ENCODE peak calls at places on chromosomes 3 and 15, in four cellular contexts. One of them, this sample, is unnamed.

GRCh38 chr3:55243686-55244085 is 243.4 kb downstream of the WNT5A start:
- DNase-seq in mucosa of descending colon: no peak
- DNase-seq in ovary: no peak
- DNase-seq in effector memory CD4-positive, alpha-beta T cell: no peak
- DNase-seq in this sample: no peak

GRCh38 chr15:67039349-67040075 is 25.9 kb upstream of the SMAD3 start:
- DNase-seq in mucosa of descending colon: no peak
- DNase-seq in ovary: no peak
- DNase-seq in effector memory CD4-positive, alpha-beta T cell: no peak
- DNase-seq in this sample: peak; percentile 11

GRCh38 chr3:135271562-135272290 is 476.7 kb downstream of the EPHB1 start:
- DNase-seq in mucosa of descending colon: no peak
- DNase-seq in effector memory CD4-positive, alpha-beta T cell: no peak
- DNase-seq in ovary: no peak
- DNase-seq in this sample: no peak

GRCh38 chr15:68812069-68812468 is 8.6 kb downstream of the ANP32A start:
- DNase-seq in effector memory CD4-positive, alpha-beta T cell: no peak
- DNase-seq in mucosa of descending colon: no peak
- DNase-seq in ovary: no peak
- DNase-seq in this sample: no peak

GRCh38 chr15:31255732-31256384 is 70.8 kb upstream of the KLF13 start:
- DNase-seq in effector memory CD4-positive, alpha-beta T cell: no peak
- DNase-seq in mucosa of descending colon: peak; percentile 74
- DNase-seq in ovary: no peak
- DNase-seq in this sample: no peak

GRCh38 chr3:188234172-188234571 is 80.2 kb downstream of the LPP start:
- DNase-seq in mucosa of descending colon: no peak
- DNase-seq in effector memory CD4-positive, alpha-beta T cell: no peak
- DNase-seq in ovary: no peak
- DNase-seq in this sample: no peak

GRCh38 chr3:195823286-195823685 is 11.6 kb upstream of the MUC4 start:
- DNase-seq in mucosa of descending colon: no peak
- DNase-seq in ovary: no peak
- DNase-seq in effector memory CD4-positive, alpha-beta T cell: no peak
- DNase-seq in this sample: no peak

GRCh38 chr3:55647675-55648074 is 160.6 kb upstream of the WNT5A start:
- DNase-seq in ovary: no peak
- DNase-seq in mucosa of descending colon: no peak
- DNase-seq in effector memory CD4-positive, alpha-beta T cell: no peak
- DNase-seq in this sample: no peak

GRCh38 chr15:62840518-62841268 is 201.9 kb upstream of the TPM1 start:
- DNase-seq in mucosa of descending colon: no peak
- DNase-seq in ovary: no peak
- DNase-seq in effector memory CD4-positive, alpha-beta T cell: no peak
- DNase-seq in this sample: no peak

GRCh38 chr15:48644498-48644826 is 1.0 kb downstream of the FBN1 start:
- DNase-seq in effector memory CD4-positive, alpha-beta T cell: no peak
- DNase-seq in ovary: no peak
- DNase-seq in mucosa of descending colon: no peak
- DNase-seq in this sample: no peak

GRCh38 chr3:159860727-159861126 is 127.9 kb upstream of the IL12A start:
- DNase-seq in effector memory CD4-positive, alpha-beta T cell: no peak
- DNase-seq in mucosa of descending colon: no peak
- DNase-seq in ovary: no peak
- DNase-seq in this sample: no peak

GRCh38 chr3:38738630-38739395 is 77.2 kb downstream of the SCN10A start:
- DNase-seq in ovary: no peak
- DNase-seq in effector memory CD4-positive, alpha-beta T cell: no peak
- DNase-seq in mucosa of descending colon: no peak
- DNase-seq in this sample: peak; percentile 36

GRCh38 chr15:101206173-101206572 is 45.7 kb downstream of the CHSY1 start:
- DNase-seq in effector memory CD4-positive, alpha-beta T cell: peak; percentile 62
- DNase-seq in mucosa of descending colon: no peak
- DNase-seq in ovary: no peak
- DNase-seq in this sample: peak; percentile 48

GRCh38 chr15:82178061-82178460 is 84.5 kb downstream of the EFL1 start:
- DNase-seq in effector memory CD4-positive, alpha-beta T cell: no peak
- DNase-seq in mucosa of descending colon: no peak
- DNase-seq in ovary: no peak
- DNase-seq in this sample: no peak

GRCh38 chr3:123258811-123259420 is 57.2 kb downstream of the SEC22A start:
- DNase-seq in mucosa of descending colon: no peak
- DNase-seq in ovary: no peak
- DNase-seq in effector memory CD4-positive, alpha-beta T cell: no peak
- DNase-seq in this sample: no peak

GRCh38 chr3:100591411-100591810 is 18.0 kb upstream of the ADGRG7 start:
- DNase-seq in ovary: no peak
- DNase-seq in mucosa of descending colon: no peak
- DNase-seq in effector memory CD4-positive, alpha-beta T cell: no peak
- DNase-seq in this sample: no peak

GRCh38 chr3:46542801-46543201 is 23.3 kb downstream of the LRRC2 start:
- DNase-seq in effector memory CD4-positive, alpha-beta T cell: no peak
- DNase-seq in mucosa of descending colon: no peak
- DNase-seq in ovary: no peak
- DNase-seq in this sample: peak; percentile 49

GRCh38 chr15:39657714-39658113 is 76.8 kb downstream of the THBS1 start:
- DNase-seq in mucosa of descending colon: no peak
- DNase-seq in effector memory CD4-positive, alpha-beta T cell: no peak
- DNase-seq in ovary: no peak
- DNase-seq in this sample: no peak

GRCh38 chr3:23113455-23114171 is 89.5 kb upstream of the UBE2E2 start:
- DNase-seq in ovary: no peak
- DNase-seq in mucosa of descending colon: no peak
- DNase-seq in effector memory CD4-positive, alpha-beta T cell: no peak
- DNase-seq in this sample: no peak

GRCh38 chr15:83475551-83475950 is 28.4 kb downstream of the SH3GL3 start:
- DNase-seq in mucosa of descending colon: no peak
- DNase-seq in ovary: no peak
- DNase-seq in effector memory CD4-positive, alpha-beta T cell: no peak
- DNase-seq in this sample: no peak

GRCh38 chr15:101434032-101434920 is 55.2 kb downstream of the PCSK6 start:
- DNase-seq in effector memory CD4-positive, alpha-beta T cell: no peak
- DNase-seq in ovary: no peak
- DNase-seq in mucosa of descending colon: no peak
- DNase-seq in this sample: no peak

GRCh38 chr15:74402873-74403589 is 30.7 kb downstream of the SEMA7A start:
- DNase-seq in ovary: no peak
- DNase-seq in effector memory CD4-positive, alpha-beta T cell: no peak
- DNase-seq in mucosa of descending colon: peak; percentile 84
- DNase-seq in this sample: peak; percentile 92

GRCh38 chr15:73540161-73540560 is 93.0 kb downstream of the NPTN start:
- DNase-seq in mucosa of descending colon: no peak
- DNase-seq in ovary: no peak
- DNase-seq in effector memory CD4-positive, alpha-beta T cell: no peak
- DNase-seq in this sample: no peak

GRCh38 chr15:70806992-70807712 is 43.8 kb upstream of the UACA start:
- DNase-seq in ovary: peak; percentile 64
- DNase-seq in mucosa of descending colon: peak; percentile 58
- DNase-seq in effector memory CD4-positive, alpha-beta T cell: no peak
- DNase-seq in this sample: no peak

GRCh38 chr15:85495096-85495495 is 114.7 kb downstream of the AKAP13 start:
- DNase-seq in ovary: no peak
- DNase-seq in effector memory CD4-positive, alpha-beta T cell: no peak
- DNase-seq in mucosa of descending colon: no peak
- DNase-seq in this sample: no peak

GRCh38 chr15:36882487-36883108 is 217.8 kb downstream of the MEIS2 start:
- DNase-seq in ovary: no peak
- DNase-seq in effector memory CD4-positive, alpha-beta T cell: no peak
- DNase-seq in mucosa of descending colon: no peak
- DNase-seq in this sample: no peak

GRCh38 chr3:186151077-186151971 is 42.4 kb upstream of the ETV5 start:
- DNase-seq in ovary: no peak
- DNase-seq in mucosa of descending colon: no peak
- DNase-seq in effector memory CD4-positive, alpha-beta T cell: no peak
- DNase-seq in this sample: peak; percentile 16

GRCh38 chr3:14148041-14148985 is 23.5 kb downstream of the TMEM43 start:
- DNase-seq in mucosa of descending colon: no peak
- DNase-seq in ovary: no peak
- DNase-seq in effector memory CD4-positive, alpha-beta T cell: no peak
- DNase-seq in this sample: no peak

GRCh38 chr15:78168591-78168990 is 19.4 kb downstream of the IDH3A start:
- DNase-seq in effector memory CD4-positive, alpha-beta T cell: no peak
- DNase-seq in mucosa of descending colon: no peak
- DNase-seq in ovary: no peak
- DNase-seq in this sample: no peak

GRCh38 chr3:44114142-44114541 is 127.5 kb upstream of the TOPAZ1 start:
- DNase-seq in mucosa of descending colon: no peak
- DNase-seq in effector memory CD4-positive, alpha-beta T cell: no peak
- DNase-seq in ovary: no peak
- DNase-seq in this sample: no peak

GRCh38 chr3:73542127-73542526 is 82.6 kb downstream of the PDZRN3 start:
- DNase-seq in mucosa of descending colon: no peak
- DNase-seq in ovary: no peak
- DNase-seq in effector memory CD4-positive, alpha-beta T cell: no peak
- DNase-seq in this sample: no peak

GRCh38 chr15:64667736-64668161 is 107.6 kb downstream of the RBPMS2 start:
- DNase-seq in ovary: no peak
- DNase-seq in effector memory CD4-positive, alpha-beta T cell: no peak
- DNase-seq in mucosa of descending colon: no peak
- DNase-seq in this sample: no peak

GRCh38 chr15:74680461-74680860 is 15.4 kb downstream of the EDC3 start:
- DNase-seq in ovary: no peak
- DNase-seq in mucosa of descending colon: no peak
- DNase-seq in effector memory CD4-positive, alpha-beta T cell: no peak
- DNase-seq in this sample: no peak

GRCh38 chr3:139364549-139364948 is 20.7 kb downstream of the MRPS22 start:
- DNase-seq in effector memory CD4-positive, alpha-beta T cell: no peak
- DNase-seq in ovary: no peak
- DNase-seq in mucosa of descending colon: no peak
- DNase-seq in this sample: no peak

GRCh38 chr3:173789530-173789929 is 392.0 kb downstream of the NLGN1 start:
- DNase-seq in mucosa of descending colon: no peak
- DNase-seq in ovary: no peak
- DNase-seq in effector memory CD4-positive, alpha-beta T cell: no peak
- DNase-seq in this sample: no peak

GRCh38 chr15:45157974-45158373 is 28.2 kb downstream of the DUOX1 start:
- DNase-seq in mucosa of descending colon: no peak
- DNase-seq in effector memory CD4-positive, alpha-beta T cell: no peak
- DNase-seq in ovary: no peak
- DNase-seq in this sample: no peak

GRCh38 chr3:195151866-195152526 is 119.0 kb downstream of the XXYLT1 start:
- DNase-seq in effector memory CD4-positive, alpha-beta T cell: no peak
- DNase-seq in ovary: no peak
- DNase-seq in mucosa of descending colon: no peak
- DNase-seq in this sample: no peak

GRCh38 chr3:153614563-153614962 is 452.5 kb downstream of the RAP2B start:
- DNase-seq in ovary: no peak
- DNase-seq in effector memory CD4-positive, alpha-beta T cell: no peak
- DNase-seq in mucosa of descending colon: no peak
- DNase-seq in this sample: no peak

GRCh38 chr3:12979947-12980487 is 93.2 kb downstream of the IQSEC1 start:
- DNase-seq in ovary: no peak
- DNase-seq in mucosa of descending colon: no peak
- DNase-seq in effector memory CD4-positive, alpha-beta T cell: no peak
- DNase-seq in this sample: no peak
- H3K36me3 ChIP-seq in ovary: no peaks in the 10 kb centered on the region
- H3K36me3 ChIP-seq in mucosa of descending colon: no peaks in the 10 kb centered on the region
- H3K36me3 ChIP-seq in effector memory CD4-positive, alpha-beta T cell: peaks cover 14% of the 10 kb centered on the region
- H3K36me3 ChIP-seq in this sample: no peaks in the 10 kb centered on the region

GRCh38 chr3:171671709-171672108 is 138.6 kb downstream of the PLD1 start:
- DNase-seq in effector memory CD4-positive, alpha-beta T cell: no peak
- DNase-seq in mucosa of descending colon: no peak
- DNase-seq in ovary: no peak
- DNase-seq in this sample: no peak

GRCh38 chr3:171673951-171674350 is 136.3 kb downstream of the PLD1 start:
- DNase-seq in ovary: no peak
- DNase-seq in effector memory CD4-positive, alpha-beta T cell: no peak
- DNase-seq in mucosa of descending colon: no peak
- DNase-seq in this sample: no peak

GRCh38 chr3:171676600-171677175 is 133.6 kb downstream of the PLD1 start:
- DNase-seq in ovary: no peak
- DNase-seq in mucosa of descending colon: peak; percentile 89
- DNase-seq in effector memory CD4-positive, alpha-beta T cell: no peak
- DNase-seq in this sample: no peak

GRCh38 chr3:171672538-171672937 is 137.7 kb downstream of the PLD1 start:
- DNase-seq in mucosa of descending colon: no peak
- DNase-seq in effector memory CD4-positive, alpha-beta T cell: no peak
- DNase-seq in ovary: no peak
- DNase-seq in this sample: no peak

DNA sequence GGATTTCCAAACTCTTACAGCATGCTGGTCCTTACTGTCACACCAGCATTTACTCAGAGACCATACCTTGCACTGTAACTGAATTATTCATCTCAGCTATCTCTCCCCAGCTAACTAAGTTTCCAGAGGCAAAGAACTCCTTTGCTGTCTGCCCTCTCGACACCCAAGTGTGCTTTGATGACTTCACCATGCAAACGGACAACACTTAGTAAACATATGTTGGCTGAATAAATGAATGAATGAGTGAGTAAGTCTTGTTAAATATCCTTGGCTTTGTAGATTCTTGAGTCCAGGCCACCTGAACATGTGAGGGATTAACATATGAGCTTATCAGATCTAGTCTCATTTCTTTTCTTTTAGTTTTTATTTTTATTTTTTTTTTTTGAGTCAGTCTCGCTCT is 138.2 kb downstream of the PLD1 start:
- DNase-seq in effector memory CD4-positive, alpha-beta T cell: no peak
- DNase-seq in ovary: no peak
- DNase-seq in mucosa of descending colon: no peak
- DNase-seq in this sample: no peak
- H3K36me3 ChIP-seq in effector memory CD4-positive, alpha-beta T cell: no peaks in the 10 kb centered on the region
- H3K36me3 ChIP-seq in ovary: no peaks in the 10 kb centered on the region
- H3K36me3 ChIP-seq in mucosa of descending colon: no peaks in the 10 kb centered on the region
- H3K36me3 ChIP-seq in this sample: no peaks in the 10 kb centered on the region

GRCh38 chr3:21540265-21540664 is 210.7 kb downstream of the ZNF385D start:
- DNase-seq in effector memory CD4-positive, alpha-beta T cell: no peak
- DNase-seq in mucosa of descending colon: no peak
- DNase-seq in ovary: no peak
- DNase-seq in this sample: no peak
- H3K36me3 ChIP-seq in effector memory CD4-positive, alpha-beta T cell: no peaks in the 10 kb centered on the region
- H3K36me3 ChIP-seq in mucosa of descending colon: no peaks in the 10 kb centered on the region
- H3K36me3 ChIP-seq in ovary: no peaks in the 10 kb centered on the region
- H3K36me3 ChIP-seq in this sample: no peaks in the 10 kb centered on the region

GRCh38 chr15:88653200-88654064 is 14.6 kb downstream of the ISG20 start:
- DNase-seq in mucosa of descending colon: no peak
- DNase-seq in effector memory CD4-positive, alpha-beta T cell: no peak
- DNase-seq in ovary: no peak
- DNase-seq in this sample: no peak
- H3K36me3 ChIP-seq in mucosa of descending colon: no peaks in the 10 kb centered on the region
- H3K36me3 ChIP-seq in effector memory CD4-positive, alpha-beta T cell: peaks cover 22% of the 10 kb centered on the region
- H3K36me3 ChIP-seq in ovary: no peaks in the 10 kb centered on the region
- H3K36me3 ChIP-seq in this sample: no peaks in the 10 kb centered on the region

This sample was measured in DND-41.